ENCODE peak calls at places on chromosomes 3 and 15, in seven cellular contexts. One of them, this sample, is unnamed.

GRCh38 chr3:48475188-48475587 is 28.7 kb downstream of the ATRIP start:
- DNase-seq in K562: no peak
- DNase-seq in NCI-H1092 treated with DMSO at 0.1 percent for 48 hours: no peak
- DNase-seq in stimulated activated CD4-positive, alpha-beta T cell treated with anti-CD3 and anti-CD28 coated beads, Interleukin-2, amount 100 ng/mL, for 4 hours: no peak
- DNase-seq in stimulated activated CD8-positive, alpha-beta memory T cell treated with anti-CD3 and anti-CD28 coated beads, Interleukin-7, amount 100 ng/mL, for 48 hours: no peak
- DNase-seq in GM10248: no peak
- DNase-seq in OCI-M1: no peak
- DNase-seq in this sample: no peak

GRCh38 chr3:43373588-43373935 is 87.2 kb downstream of the SNRK start:
- DNase-seq in K562: no peak
- DNase-seq in NCI-H1092 treated with DMSO at 0.1 percent for 48 hours: no peak
- DNase-seq in stimulated activated CD4-positive, alpha-beta T cell treated with anti-CD3 and anti-CD28 coated beads, Interleukin-2, amount 100 ng/mL, for 4 hours: no peak
- DNase-seq in stimulated activated CD8-positive, alpha-beta memory T cell treated with anti-CD3 and anti-CD28 coated beads, Interleukin-7, amount 100 ng/mL, for 48 hours: no peak
- DNase-seq in GM10248: no peak
- DNase-seq in OCI-M1: no peak
- DNase-seq in this sample: no peak

GRCh38 chr3:188264231-188265213 is 110.6 kb downstream of the LPP start:
- DNase-seq in K562: no peak
- DNase-seq in NCI-H1092 treated with DMSO at 0.1 percent for 48 hours: no peak
- DNase-seq in stimulated activated CD4-positive, alpha-beta T cell treated with anti-CD3 and anti-CD28 coated beads, Interleukin-2, amount 100 ng/mL, for 4 hours: no peak
- DNase-seq in stimulated activated CD8-positive, alpha-beta memory T cell treated with anti-CD3 and anti-CD28 coated beads, Interleukin-7, amount 100 ng/mL, for 48 hours: no peak
- DNase-seq in GM10248: no peak
- DNase-seq in OCI-M1: no peak
- DNase-seq in this sample: no peak

GRCh38 chr15:60520825-60521368 is 42.0 kb upstream of the ICE2 start:
- DNase-seq in K562: peak
- DNase-seq in NCI-H1092 treated with DMSO at 0.1 percent for 48 hours: peak
- DNase-seq in stimulated activated CD4-positive, alpha-beta T cell treated with anti-CD3 and anti-CD28 coated beads, Interleukin-2, amount 100 ng/mL, for 4 hours: peak
- DNase-seq in stimulated activated CD8-positive, alpha-beta memory T cell treated with anti-CD3 and anti-CD28 coated beads, Interleukin-7, amount 100 ng/mL, for 48 hours: peak
- DNase-seq in GM10248: peak
- DNase-seq in OCI-M1: peak
- DNase-seq in this sample: peak

GRCh38 chr3:120762575-120762974 is 20.0 kb downstream of the GTF2E1 start:
- DNase-seq in K562: no peak
- DNase-seq in NCI-H1092 treated with DMSO at 0.1 percent for 48 hours: no peak
- DNase-seq in stimulated activated CD4-positive, alpha-beta T cell treated with anti-CD3 and anti-CD28 coated beads, Interleukin-2, amount 100 ng/mL, for 4 hours: no peak
- DNase-seq in stimulated activated CD8-positive, alpha-beta memory T cell treated with anti-CD3 and anti-CD28 coated beads, Interleukin-7, amount 100 ng/mL, for 48 hours: no peak
- DNase-seq in GM10248: no peak
- DNase-seq in OCI-M1: no peak
- DNase-seq in this sample: no peak

GRCh38 chr15:56460947-56461346 is 4.0 kb downstream of the MNS1 start:
- DNase-seq in K562: no peak
- DNase-seq in NCI-H1092 treated with DMSO at 0.1 percent for 48 hours: no peak
- DNase-seq in stimulated activated CD4-positive, alpha-beta T cell treated with anti-CD3 and anti-CD28 coated beads, Interleukin-2, amount 100 ng/mL, for 4 hours: no peak
- DNase-seq in stimulated activated CD8-positive, alpha-beta memory T cell treated with anti-CD3 and anti-CD28 coated beads, Interleukin-7, amount 100 ng/mL, for 48 hours: no peak
- DNase-seq in GM10248: no peak
- DNase-seq in OCI-M1: no peak
- DNase-seq in this sample: no peak

GRCh38 chr3:46670000-46670890 is 23.2 kb downstream of the ALS2CL start:
- DNase-seq in K562: no peak
- DNase-seq in NCI-H1092 treated with DMSO at 0.1 percent for 48 hours: no peak
- DNase-seq in stimulated activated CD4-positive, alpha-beta T cell treated with anti-CD3 and anti-CD28 coated beads, Interleukin-2, amount 100 ng/mL, for 4 hours: no peak
- DNase-seq in stimulated activated CD8-positive, alpha-beta memory T cell treated with anti-CD3 and anti-CD28 coated beads, Interleukin-7, amount 100 ng/mL, for 48 hours: no peak
- DNase-seq in GM10248: no peak
- DNase-seq in OCI-M1: no peak
- DNase-seq in this sample: no peak

GRCh38 chr15:41241251-41241964 is 10.3 kb downstream of the CHP1 start:
- DNase-seq in K562: peak
- DNase-seq in NCI-H1092 treated with DMSO at 0.1 percent for 48 hours: peak
- DNase-seq in stimulated activated CD4-positive, alpha-beta T cell treated with anti-CD3 and anti-CD28 coated beads, Interleukin-2, amount 100 ng/mL, for 4 hours: no peak
- DNase-seq in stimulated activated CD8-positive, alpha-beta memory T cell treated with anti-CD3 and anti-CD28 coated beads, Interleukin-7, amount 100 ng/mL, for 48 hours: no peak
- DNase-seq in GM10248: no peak
- DNase-seq in OCI-M1: peak
- DNase-seq in this sample: no peak

GRCh38 chr3:161796312-161796711 is 299.7 kb downstream of the OTOL1 start:
- DNase-seq in K562: no peak
- DNase-seq in NCI-H1092 treated with DMSO at 0.1 percent for 48 hours: no peak
- DNase-seq in stimulated activated CD4-positive, alpha-beta T cell treated with anti-CD3 and anti-CD28 coated beads, Interleukin-2, amount 100 ng/mL, for 4 hours: no peak
- DNase-seq in stimulated activated CD8-positive, alpha-beta memory T cell treated with anti-CD3 and anti-CD28 coated beads, Interleukin-7, amount 100 ng/mL, for 48 hours: no peak
- DNase-seq in GM10248: no peak
- DNase-seq in OCI-M1: no peak
- DNase-seq in this sample: no peak

GRCh38 chr3:127037021-127037400 is 54.1 kb downstream of the PLXNA1 start:
- DNase-seq in K562: no peak
- DNase-seq in NCI-H1092 treated with DMSO at 0.1 percent for 48 hours: no peak
- DNase-seq in stimulated activated CD4-positive, alpha-beta T cell treated with anti-CD3 and anti-CD28 coated beads, Interleukin-2, amount 100 ng/mL, for 4 hours: no peak
- DNase-seq in stimulated activated CD8-positive, alpha-beta memory T cell treated with anti-CD3 and anti-CD28 coated beads, Interleukin-7, amount 100 ng/mL, for 48 hours: no peak
- DNase-seq in GM10248: no peak
- DNase-seq in OCI-M1: no peak
- DNase-seq in this sample: no peak

GRCh38 chr3:129000742-129001100 is 383 bp upstream of the EFCC1 start:
- DNase-seq in K562: no peak
- DNase-seq in NCI-H1092 treated with DMSO at 0.1 percent for 48 hours: no peak
- DNase-seq in stimulated activated CD4-positive, alpha-beta T cell treated with anti-CD3 and anti-CD28 coated beads, Interleukin-2, amount 100 ng/mL, for 4 hours: no peak
- DNase-seq in stimulated activated CD8-positive, alpha-beta memory T cell treated with anti-CD3 and anti-CD28 coated beads, Interleukin-7, amount 100 ng/mL, for 48 hours: no peak
- DNase-seq in GM10248: no peak
- DNase-seq in OCI-M1: no peak
- DNase-seq in this sample: no peak

GRCh38 chr15:65752151-65752700 is 39.9 kb downstream of the DENND4A start:
- DNase-seq in K562: no peak
- DNase-seq in NCI-H1092 treated with DMSO at 0.1 percent for 48 hours: no peak
- DNase-seq in stimulated activated CD4-positive, alpha-beta T cell treated with anti-CD3 and anti-CD28 coated beads, Interleukin-2, amount 100 ng/mL, for 4 hours: no peak
- DNase-seq in stimulated activated CD8-positive, alpha-beta memory T cell treated with anti-CD3 and anti-CD28 coated beads, Interleukin-7, amount 100 ng/mL, for 48 hours: no peak
- DNase-seq in GM10248: no peak
- DNase-seq in OCI-M1: no peak
- DNase-seq in this sample: no peak

GRCh38 chr3:117278424-117279190 is 569.0 kb downstream of the TUSC7 start:
- DNase-seq in K562: no peak
- DNase-seq in NCI-H1092 treated with DMSO at 0.1 percent for 48 hours: peak
- DNase-seq in stimulated activated CD4-positive, alpha-beta T cell treated with anti-CD3 and anti-CD28 coated beads, Interleukin-2, amount 100 ng/mL, for 4 hours: no peak
- DNase-seq in stimulated activated CD8-positive, alpha-beta memory T cell treated with anti-CD3 and anti-CD28 coated beads, Interleukin-7, amount 100 ng/mL, for 48 hours: no peak
- DNase-seq in GM10248: peak
- DNase-seq in OCI-M1: peak
- DNase-seq in this sample: no peak

GRCh38 chr15:28981351-28981720 is 95.6 kb downstream of the APBA2 start:
- DNase-seq in K562: no peak
- DNase-seq in NCI-H1092 treated with DMSO at 0.1 percent for 48 hours: no peak
- DNase-seq in stimulated activated CD4-positive, alpha-beta T cell treated with anti-CD3 and anti-CD28 coated beads, Interleukin-2, amount 100 ng/mL, for 4 hours: no peak
- DNase-seq in stimulated activated CD8-positive, alpha-beta memory T cell treated with anti-CD3 and anti-CD28 coated beads, Interleukin-7, amount 100 ng/mL, for 48 hours: no peak
- DNase-seq in GM10248: no peak
- DNase-seq in OCI-M1: no peak
- DNase-seq in this sample: no peak

GRCh38 chr3:142863965-142864924 is 24.6 kb downstream of the PCOLCE2 start:
- DNase-seq in K562: no peak
- DNase-seq in NCI-H1092 treated with DMSO at 0.1 percent for 48 hours: no peak
- DNase-seq in stimulated activated CD4-positive, alpha-beta T cell treated with anti-CD3 and anti-CD28 coated beads, Interleukin-2, amount 100 ng/mL, for 4 hours: no peak
- DNase-seq in stimulated activated CD8-positive, alpha-beta memory T cell treated with anti-CD3 and anti-CD28 coated beads, Interleukin-7, amount 100 ng/mL, for 48 hours: no peak
- DNase-seq in GM10248: no peak
- DNase-seq in OCI-M1: peak
- DNase-seq in this sample: no peak

GRCh38 chr3:181755959-181756358 is 44.2 kb downstream of the SOX2 start:
- DNase-seq in K562: no peak
- DNase-seq in NCI-H1092 treated with DMSO at 0.1 percent for 48 hours: peak
- DNase-seq in stimulated activated CD4-positive, alpha-beta T cell treated with anti-CD3 and anti-CD28 coated beads, Interleukin-2, amount 100 ng/mL, for 4 hours: no peak
- DNase-seq in stimulated activated CD8-positive, alpha-beta memory T cell treated with anti-CD3 and anti-CD28 coated beads, Interleukin-7, amount 100 ng/mL, for 48 hours: no peak
- DNase-seq in GM10248: no peak
- DNase-seq in OCI-M1: no peak
- DNase-seq in this sample: no peak

GRCh38 chr15:39139431-39140059 is 441.3 kb upstream of the THBS1 start:
- DNase-seq in K562: no peak
- DNase-seq in NCI-H1092 treated with DMSO at 0.1 percent for 48 hours: no peak
- DNase-seq in stimulated activated CD4-positive, alpha-beta T cell treated with anti-CD3 and anti-CD28 coated beads, Interleukin-2, amount 100 ng/mL, for 4 hours: no peak
- DNase-seq in stimulated activated CD8-positive, alpha-beta memory T cell treated with anti-CD3 and anti-CD28 coated beads, Interleukin-7, amount 100 ng/mL, for 48 hours: no peak
- DNase-seq in GM10248: no peak
- DNase-seq in OCI-M1: no peak
- DNase-seq in this sample: no peak

GRCh38 chr3:186418601-186419238 is 56.7 kb upstream of the DGKG start:
- DNase-seq in K562: no peak
- DNase-seq in NCI-H1092 treated with DMSO at 0.1 percent for 48 hours: no peak
- DNase-seq in stimulated activated CD4-positive, alpha-beta T cell treated with anti-CD3 and anti-CD28 coated beads, Interleukin-2, amount 100 ng/mL, for 4 hours: no peak
- DNase-seq in stimulated activated CD8-positive, alpha-beta memory T cell treated with anti-CD3 and anti-CD28 coated beads, Interleukin-7, amount 100 ng/mL, for 48 hours: no peak
- DNase-seq in GM10248: no peak
- DNase-seq in OCI-M1: no peak
- DNase-seq in this sample: no peak

GRCh38 chr15:65920121-65920520 is 50.8 kb downstream of the RAB11A start:
- DNase-seq in K562: no peak
- DNase-seq in NCI-H1092 treated with DMSO at 0.1 percent for 48 hours: no peak
- DNase-seq in stimulated activated CD4-positive, alpha-beta T cell treated with anti-CD3 and anti-CD28 coated beads, Interleukin-2, amount 100 ng/mL, for 4 hours: no peak
- DNase-seq in stimulated activated CD8-positive, alpha-beta memory T cell treated with anti-CD3 and anti-CD28 coated beads, Interleukin-7, amount 100 ng/mL, for 48 hours: no peak
- DNase-seq in GM10248: no peak
- DNase-seq in OCI-M1: no peak
- DNase-seq in this sample: no peak

GRCh38 chr3:27451845-27452244 is 32.3 kb downstream of the SLC4A7 start:
- DNase-seq in K562: no peak
- DNase-seq in NCI-H1092 treated with DMSO at 0.1 percent for 48 hours: no peak
- DNase-seq in stimulated activated CD4-positive, alpha-beta T cell treated with anti-CD3 and anti-CD28 coated beads, Interleukin-2, amount 100 ng/mL, for 4 hours: no peak
- DNase-seq in stimulated activated CD8-positive, alpha-beta memory T cell treated with anti-CD3 and anti-CD28 coated beads, Interleukin-7, amount 100 ng/mL, for 48 hours: no peak
- DNase-seq in GM10248: no peak
- DNase-seq in OCI-M1: no peak
- DNase-seq in this sample: no peak

GRCh38 chr3:184366619-184367321 is 5.3 kb downstream of the POLR2H start:
- DNase-seq in K562: no peak
- DNase-seq in NCI-H1092 treated with DMSO at 0.1 percent for 48 hours: no peak
- DNase-seq in stimulated activated CD4-positive, alpha-beta T cell treated with anti-CD3 and anti-CD28 coated beads, Interleukin-2, amount 100 ng/mL, for 4 hours: no peak
- DNase-seq in stimulated activated CD8-positive, alpha-beta memory T cell treated with anti-CD3 and anti-CD28 coated beads, Interleukin-7, amount 100 ng/mL, for 48 hours: no peak
- DNase-seq in GM10248: no peak
- DNase-seq in OCI-M1: no peak
- DNase-seq in this sample: no peak

GRCh38 chr3:184085389-184085852 is 11.4 kb upstream of the HTR3E start:
- DNase-seq in K562: peak
- DNase-seq in NCI-H1092 treated with DMSO at 0.1 percent for 48 hours: no peak
- DNase-seq in stimulated activated CD4-positive, alpha-beta T cell treated with anti-CD3 and anti-CD28 coated beads, Interleukin-2, amount 100 ng/mL, for 4 hours: no peak
- DNase-seq in stimulated activated CD8-positive, alpha-beta memory T cell treated with anti-CD3 and anti-CD28 coated beads, Interleukin-7, amount 100 ng/mL, for 48 hours: no peak
- DNase-seq in GM10248: no peak
- DNase-seq in OCI-M1: peak
- DNase-seq in this sample: no peak

GRCh38 chr3:175486255-175486654 is 627.1 kb downstream of the NAALADL2 start:
- DNase-seq in K562: no peak
- DNase-seq in NCI-H1092 treated with DMSO at 0.1 percent for 48 hours: no peak
- DNase-seq in stimulated activated CD4-positive, alpha-beta T cell treated with anti-CD3 and anti-CD28 coated beads, Interleukin-2, amount 100 ng/mL, for 4 hours: no peak
- DNase-seq in stimulated activated CD8-positive, alpha-beta memory T cell treated with anti-CD3 and anti-CD28 coated beads, Interleukin-7, amount 100 ng/mL, for 48 hours: no peak
- DNase-seq in GM10248: no peak
- DNase-seq in OCI-M1: no peak
- DNase-seq in this sample: no peak

GRCh38 chr3:64676831-64677230 is 11.0 kb downstream of the ADAMTS9 start:
- DNase-seq in K562: no peak
- DNase-seq in NCI-H1092 treated with DMSO at 0.1 percent for 48 hours: no peak
- DNase-seq in stimulated activated CD4-positive, alpha-beta T cell treated with anti-CD3 and anti-CD28 coated beads, Interleukin-2, amount 100 ng/mL, for 4 hours: no peak
- DNase-seq in stimulated activated CD8-positive, alpha-beta memory T cell treated with anti-CD3 and anti-CD28 coated beads, Interleukin-7, amount 100 ng/mL, for 48 hours: no peak
- DNase-seq in GM10248: no peak
- DNase-seq in OCI-M1: no peak
- DNase-seq in this sample: no peak

GRCh38 chr15:69014454-69014853 is at the start of gene NOX5:
- DNase-seq in K562: no peak
- DNase-seq in NCI-H1092 treated with DMSO at 0.1 percent for 48 hours: no peak
- DNase-seq in stimulated activated CD4-positive, alpha-beta T cell treated with anti-CD3 and anti-CD28 coated beads, Interleukin-2, amount 100 ng/mL, for 4 hours: no peak
- DNase-seq in stimulated activated CD8-positive, alpha-beta memory T cell treated with anti-CD3 and anti-CD28 coated beads, Interleukin-7, amount 100 ng/mL, for 48 hours: no peak
- DNase-seq in GM10248: no peak
- DNase-seq in OCI-M1: no peak
- DNase-seq in this sample: no peak

GRCh38 chr15:90177012-90177411 is 24.1 kb upstream of the SEMA4B start:
- DNase-seq in K562: no peak
- DNase-seq in NCI-H1092 treated with DMSO at 0.1 percent for 48 hours: no peak
- DNase-seq in stimulated activated CD4-positive, alpha-beta T cell treated with anti-CD3 and anti-CD28 coated beads, Interleukin-2, amount 100 ng/mL, for 4 hours: no peak
- DNase-seq in stimulated activated CD8-positive, alpha-beta memory T cell treated with anti-CD3 and anti-CD28 coated beads, Interleukin-7, amount 100 ng/mL, for 48 hours: no peak
- DNase-seq in GM10248: no peak
- DNase-seq in OCI-M1: no peak
- DNase-seq in this sample: no peak

GRCh38 chr3:23404241-23404640 is 201.1 kb downstream of the UBE2E2 start:
- DNase-seq in K562: no peak
- DNase-seq in NCI-H1092 treated with DMSO at 0.1 percent for 48 hours: no peak
- DNase-seq in stimulated activated CD4-positive, alpha-beta T cell treated with anti-CD3 and anti-CD28 coated beads, Interleukin-2, amount 100 ng/mL, for 4 hours: no peak
- DNase-seq in stimulated activated CD8-positive, alpha-beta memory T cell treated with anti-CD3 and anti-CD28 coated beads, Interleukin-7, amount 100 ng/mL, for 48 hours: no peak
- DNase-seq in GM10248: no peak
- DNase-seq in OCI-M1: no peak
- DNase-seq in this sample: no peak

GRCh38 chr15:75104804-75105557 is 81.6 kb downstream of the PPCDC start:
- DNase-seq in K562: peak
- DNase-seq in NCI-H1092 treated with DMSO at 0.1 percent for 48 hours: peak
- DNase-seq in stimulated activated CD4-positive, alpha-beta T cell treated with anti-CD3 and anti-CD28 coated beads, Interleukin-2, amount 100 ng/mL, for 4 hours: peak
- DNase-seq in stimulated activated CD8-positive, alpha-beta memory T cell treated with anti-CD3 and anti-CD28 coated beads, Interleukin-7, amount 100 ng/mL, for 48 hours: peak
- DNase-seq in GM10248: peak
- DNase-seq in OCI-M1: peak
- DNase-seq in this sample: no peak

GRCh38 chr3:40108643-40109042 is 200.9 kb upstream of the EIF1B start:
- DNase-seq in K562: no peak
- DNase-seq in NCI-H1092 treated with DMSO at 0.1 percent for 48 hours: no peak
- DNase-seq in stimulated activated CD4-positive, alpha-beta T cell treated with anti-CD3 and anti-CD28 coated beads, Interleukin-2, amount 100 ng/mL, for 4 hours: no peak
- DNase-seq in stimulated activated CD8-positive, alpha-beta memory T cell treated with anti-CD3 and anti-CD28 coated beads, Interleukin-7, amount 100 ng/mL, for 48 hours: no peak
- DNase-seq in GM10248: no peak
- DNase-seq in OCI-M1: no peak
- DNase-seq in this sample: no peak

GRCh38 chr15:37903932-37904493 is 30.4 kb upstream of the TMCO5A start:
- DNase-seq in K562: no peak
- DNase-seq in NCI-H1092 treated with DMSO at 0.1 percent for 48 hours: peak
- DNase-seq in stimulated activated CD4-positive, alpha-beta T cell treated with anti-CD3 and anti-CD28 coated beads, Interleukin-2, amount 100 ng/mL, for 4 hours: no peak
- DNase-seq in stimulated activated CD8-positive, alpha-beta memory T cell treated with anti-CD3 and anti-CD28 coated beads, Interleukin-7, amount 100 ng/mL, for 48 hours: no peak
- DNase-seq in GM10248: no peak
- DNase-seq in OCI-M1: no peak
- DNase-seq in this sample: no peak

GRCh38 chr3:46576386-46576785 is 10.3 kb upstream of the LRRC2 start:
- DNase-seq in K562: no peak
- DNase-seq in NCI-H1092 treated with DMSO at 0.1 percent for 48 hours: no peak
- DNase-seq in stimulated activated CD4-positive, alpha-beta T cell treated with anti-CD3 and anti-CD28 coated beads, Interleukin-2, amount 100 ng/mL, for 4 hours: no peak
- DNase-seq in stimulated activated CD8-positive, alpha-beta memory T cell treated with anti-CD3 and anti-CD28 coated beads, Interleukin-7, amount 100 ng/mL, for 48 hours: no peak
- DNase-seq in GM10248: no peak
- DNase-seq in OCI-M1: no peak
- DNase-seq in this sample: no peak

GRCh38 chr3:23776352-23776891 is 29.3 kb upstream of the UBE2E1 start:
- DNase-seq in K562: no peak
- DNase-seq in NCI-H1092 treated with DMSO at 0.1 percent for 48 hours: no peak
- DNase-seq in stimulated activated CD4-positive, alpha-beta T cell treated with anti-CD3 and anti-CD28 coated beads, Interleukin-2, amount 100 ng/mL, for 4 hours: no peak
- DNase-seq in stimulated activated CD8-positive, alpha-beta memory T cell treated with anti-CD3 and anti-CD28 coated beads, Interleukin-7, amount 100 ng/mL, for 48 hours: no peak
- DNase-seq in GM10248: no peak
- DNase-seq in OCI-M1: no peak
- DNase-seq in this sample: no peak

GRCh38 chr15:20340931-20341661 is 200.5 kb downstream of the GOLGA6L6 start:
- DNase-seq in K562: no peak
- DNase-seq in NCI-H1092 treated with DMSO at 0.1 percent for 48 hours: no peak
- DNase-seq in stimulated activated CD4-positive, alpha-beta T cell treated with anti-CD3 and anti-CD28 coated beads, Interleukin-2, amount 100 ng/mL, for 4 hours: no peak
- DNase-seq in stimulated activated CD8-positive, alpha-beta memory T cell treated with anti-CD3 and anti-CD28 coated beads, Interleukin-7, amount 100 ng/mL, for 48 hours: no peak
- DNase-seq in GM10248: peak
- DNase-seq in OCI-M1: no peak
- DNase-seq in this sample: no peak

GRCh38 chr15:50123861-50124556 is 5.0 kb upstream of the ATP8B4 start:
- DNase-seq in K562: no peak
- DNase-seq in NCI-H1092 treated with DMSO at 0.1 percent for 48 hours: no peak
- DNase-seq in stimulated activated CD4-positive, alpha-beta T cell treated with anti-CD3 and anti-CD28 coated beads, Interleukin-2, amount 100 ng/mL, for 4 hours: no peak
- DNase-seq in stimulated activated CD8-positive, alpha-beta memory T cell treated with anti-CD3 and anti-CD28 coated beads, Interleukin-7, amount 100 ng/mL, for 48 hours: no peak
- DNase-seq in GM10248: no peak
- DNase-seq in OCI-M1: no peak
- DNase-seq in this sample: no peak

GRCh38 chr15:58525926-58526538 is 94.2 kb downstream of the LIPC start:
- DNase-seq in K562: no peak
- DNase-seq in NCI-H1092 treated with DMSO at 0.1 percent for 48 hours: no peak
- DNase-seq in stimulated activated CD4-positive, alpha-beta T cell treated with anti-CD3 and anti-CD28 coated beads, Interleukin-2, amount 100 ng/mL, for 4 hours: no peak
- DNase-seq in stimulated activated CD8-positive, alpha-beta memory T cell treated with anti-CD3 and anti-CD28 coated beads, Interleukin-7, amount 100 ng/mL, for 48 hours: no peak
- DNase-seq in GM10248: no peak
- DNase-seq in OCI-M1: no peak
- DNase-seq in this sample: no peak

GRCh38 chr3:129001101-129001816 is at the start of gene EFCC1:
- DNase-seq in K562: no peak
- DNase-seq in NCI-H1092 treated with DMSO at 0.1 percent for 48 hours: peak
- DNase-seq in stimulated activated CD4-positive, alpha-beta T cell treated with anti-CD3 and anti-CD28 coated beads, Interleukin-2, amount 100 ng/mL, for 4 hours: no peak
- DNase-seq in stimulated activated CD8-positive, alpha-beta memory T cell treated with anti-CD3 and anti-CD28 coated beads, Interleukin-7, amount 100 ng/mL, for 48 hours: no peak
- DNase-seq in GM10248: no peak
- DNase-seq in OCI-M1: no peak
- DNase-seq in this sample: no peak